ENCODE peak calls at places on chromosomes 7 and 10, in four cellular contexts. One of them, this sample, is unnamed.

GRCh38 chr7:98836811-98837631 is 32.8 kb downstream of the TMEM130 start:
- DNase-seq in transverse colon: peak
- DNase-seq in upper lobe of left lung: no peak
- DNase-seq in SK-N-SH: peak
- DNase-seq in this sample: no peak

GRCh38 chr10:8043569-8044306 is 10.8 kb upstream of the GATA3 start:
- DNase-seq in SK-N-SH: peak
- DNase-seq in transverse colon: no peak
- DNase-seq in upper lobe of left lung: peak
- DNase-seq in this sample: no peak

GRCh38 chr7:92621026-92621540 is 30.9 kb upstream of the FAM133B start:
- DNase-seq in transverse colon: peak
- DNase-seq in upper lobe of left lung: no peak
- DNase-seq in SK-N-SH: peak
- DNase-seq in this sample: no peak

GRCh38 chr10:25615926-25616325 is 318.1 kb upstream of the MYO3A start:
- DNase-seq in transverse colon: no peak
- DNase-seq in upper lobe of left lung: no peak
- DNase-seq in SK-N-SH: no peak
- DNase-seq in this sample: no peak

GRCh38 chr7:102404005-102404861 is 8.1 kb downstream of the PRKRIP1 start:
- DNase-seq in transverse colon: peak
- DNase-seq in SK-N-SH: peak
- DNase-seq in upper lobe of left lung: no peak
- DNase-seq in this sample: no peak

GRCh38 chr10:11697718-11698527 is 44.3 kb upstream of the ECHDC3 start:
- DNase-seq in SK-N-SH: no peak
- DNase-seq in upper lobe of left lung: no peak
- DNase-seq in transverse colon: no peak
- DNase-seq in this sample: no peak

GRCh38 chr7:108431099-108431498 is 25.1 kb downstream of the NRCAM start:
- DNase-seq in upper lobe of left lung: no peak
- DNase-seq in SK-N-SH: no peak
- DNase-seq in transverse colon: no peak
- DNase-seq in this sample: no peak

GRCh38 chr7:131544449-131545425 is 11.7 kb downstream of the PODXL start:
- DNase-seq in SK-N-SH: peak
- DNase-seq in upper lobe of left lung: no peak
- DNase-seq in transverse colon: no peak
- DNase-seq in this sample: no peak

GRCh38 chr10:21910798-21911197 is 92.7 kb downstream of the DNAJC1 start:
- DNase-seq in upper lobe of left lung: no peak
- DNase-seq in SK-N-SH: no peak
- DNase-seq in transverse colon: no peak
- DNase-seq in this sample: no peak

GRCh38 chr10:89469517-89469916 is 55.1 kb downstream of the IFIT5 start:
- DNase-seq in upper lobe of left lung: no peak
- DNase-seq in transverse colon: no peak
- DNase-seq in SK-N-SH: no peak
- DNase-seq in this sample: no peak

GRCh38 chr7:147639037-147639436 is 951.5 kb upstream of the C7orf33 start:
- DNase-seq in SK-N-SH: no peak
- DNase-seq in transverse colon: no peak
- DNase-seq in upper lobe of left lung: no peak
- DNase-seq in this sample: no peak

GRCh38 chr10:125824736-125825135 is 1.4 kb downstream of the BCCIP start:
- DNase-seq in upper lobe of left lung: no peak
- DNase-seq in SK-N-SH: no peak
- DNase-seq in transverse colon: no peak
- DNase-seq in this sample: no peak

GRCh38 chr10:49023071-49023470 is 83.4 kb upstream of the LRRC18 start:
- DNase-seq in upper lobe of left lung: no peak
- DNase-seq in SK-N-SH: no peak
- DNase-seq in transverse colon: no peak
- DNase-seq in this sample: no peak

GRCh38 chr7:135712182-135712782 is 15.7 kb downstream of the SLC13A4 start:
- DNase-seq in SK-N-SH: peak
- DNase-seq in upper lobe of left lung: no peak
- DNase-seq in transverse colon: no peak
- DNase-seq in this sample: no peak

GRCh38 chr7:112199035-112199655 is 7.1 kb downstream of the DOCK4 start:
- DNase-seq in SK-N-SH: no peak
- DNase-seq in transverse colon: no peak
- DNase-seq in upper lobe of left lung: no peak
- DNase-seq in this sample: no peak

GRCh38 chr10:132248455-132249231 is 59.1 kb downstream of the STK32C start:
- DNase-seq in upper lobe of left lung: peak
- DNase-seq in SK-N-SH: peak
- DNase-seq in transverse colon: peak
- DNase-seq in this sample: no peak

GRCh38 chr7:151078233-151079040 is 2.2 kb downstream of the FASTK start:
- DNase-seq in transverse colon: no peak
- DNase-seq in upper lobe of left lung: peak
- DNase-seq in SK-N-SH: no peak
- DNase-seq in this sample: no peak

GRCh38 chr7:84112771-84113170 is 81.8 kb downstream of the SEMA3A start:
- DNase-seq in transverse colon: no peak
- DNase-seq in upper lobe of left lung: no peak
- DNase-seq in SK-N-SH: no peak
- DNase-seq in this sample: no peak

GRCh38 chr10:49359349-49360231 is 36.3 kb downstream of the DRGX start:
- DNase-seq in transverse colon: no peak
- DNase-seq in upper lobe of left lung: no peak
- DNase-seq in SK-N-SH: peak
- DNase-seq in this sample: peak

DNA sequence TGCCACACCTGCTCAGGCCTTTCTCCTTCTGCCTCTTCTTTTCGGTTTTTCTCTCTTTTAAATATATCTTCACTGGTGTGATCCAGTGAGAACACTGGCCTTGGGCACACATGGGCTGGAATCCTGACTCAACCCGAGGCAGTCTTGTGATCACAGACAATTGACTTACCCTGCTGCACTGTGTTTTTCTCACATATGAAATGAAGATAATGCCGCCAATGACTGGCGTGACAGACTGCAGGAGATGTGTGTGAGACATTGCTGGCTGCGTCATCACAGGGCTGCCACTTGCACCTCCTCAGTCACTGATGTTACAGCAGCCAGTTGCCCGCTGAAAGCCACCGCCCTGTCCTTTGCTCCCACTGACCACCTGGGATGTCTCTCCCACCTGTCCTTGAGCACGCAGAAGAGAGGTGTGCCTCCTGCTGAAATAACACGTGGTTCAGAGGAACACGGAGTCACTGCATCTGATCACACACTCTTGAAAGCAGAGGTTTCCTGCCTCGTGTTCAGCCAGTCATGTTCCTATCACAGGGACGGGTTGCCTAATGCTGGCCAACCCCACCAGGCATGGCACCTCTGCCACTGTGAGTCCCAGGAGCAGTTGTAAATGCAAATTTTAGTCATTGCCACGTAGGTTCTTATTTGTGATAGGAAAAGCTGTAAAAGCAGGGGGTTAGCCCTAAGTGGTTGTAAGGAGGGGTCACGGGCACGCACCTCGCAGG is 124.6 kb upstream of the LANCL2 start:
- DNase-seq in upper lobe of left lung: no peak
- DNase-seq in SK-N-SH: no peak
- DNase-seq in transverse colon: no peak
- DNase-seq in this sample: peak
- TF ChIP-seq POLR2AphosphoS5 in upper lobe of left lung: no peak
- TF ChIP-seq POLR2AphosphoS5 in SK-N-SH: no peak
- TF ChIP-seq POLR2AphosphoS5 in transverse colon: no peak
- TF ChIP-seq POLR2AphosphoS5 in this sample: no peak

DNA sequence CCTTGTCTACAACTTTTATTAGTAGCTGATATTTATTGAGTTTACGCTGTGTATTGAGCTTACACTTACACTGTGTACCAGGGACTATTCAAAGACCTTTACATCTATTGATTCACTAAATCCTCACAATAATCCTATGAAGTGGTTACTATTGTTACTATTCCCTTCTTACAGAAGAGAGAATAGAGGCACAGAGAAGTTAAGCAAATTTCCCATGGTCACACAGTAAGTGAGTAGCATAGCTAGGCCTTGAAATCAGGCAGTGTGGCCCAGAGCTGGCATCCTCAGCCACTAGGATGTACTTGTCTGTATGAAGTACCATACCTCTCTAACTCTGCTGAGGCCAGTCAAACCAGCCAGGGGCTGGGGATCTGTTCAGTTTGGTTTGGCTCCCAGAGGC is 7.6 kb downstream of the COL13A1 start:
- DNase-seq in upper lobe of left lung: no peak
- DNase-seq in SK-N-SH: no peak
- DNase-seq in transverse colon: no peak
- DNase-seq in this sample: no peak
- TF ChIP-seq EP300 in upper lobe of left lung: no peak
- TF ChIP-seq EP300 in SK-N-SH: no peak
- TF ChIP-seq EP300 in transverse colon: no peak
- TF ChIP-seq EP300 in this sample: no peak

DNA sequence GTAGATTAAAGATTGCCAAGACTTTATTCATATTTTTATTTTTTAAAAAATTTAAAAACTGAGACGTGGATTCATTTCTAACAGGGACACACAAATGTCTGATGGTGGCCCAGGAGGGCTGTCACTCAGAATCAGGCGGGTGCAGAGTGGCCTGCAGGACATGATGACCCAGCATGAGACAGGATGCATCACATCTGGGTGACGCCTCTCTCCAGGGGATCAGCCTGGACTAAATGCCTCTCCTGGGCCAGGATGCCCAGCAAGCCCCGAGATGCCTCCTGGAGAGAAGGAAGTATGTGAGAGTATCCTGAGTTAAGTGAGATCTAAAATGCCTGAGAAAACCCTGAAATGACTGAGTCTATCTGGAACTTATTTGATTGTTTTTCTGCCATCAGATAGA is 16.9 kb upstream of the MTURN start:
- DNase-seq in transverse colon: no peak
- DNase-seq in upper lobe of left lung: no peak
- DNase-seq in SK-N-SH: no peak
- DNase-seq in this sample: no peak
- TF ChIP-seq POLR2AphosphoS5 in transverse colon: no peak
- TF ChIP-seq POLR2AphosphoS5 in upper lobe of left lung: no peak
- TF ChIP-seq POLR2AphosphoS5 in SK-N-SH: no peak
- TF ChIP-seq POLR2AphosphoS5 in this sample: no peak

GRCh38 chr7:70568674-70569334 is 563.1 kb upstream of the GALNT17 start:
- DNase-seq in SK-N-SH: no peak
- DNase-seq in transverse colon: peak
- DNase-seq in upper lobe of left lung: no peak
- DNase-seq in this sample: no peak

GRCh38 chr7:70570961-70571360 is 561.0 kb upstream of the GALNT17 start:
- DNase-seq in SK-N-SH: no peak
- DNase-seq in transverse colon: no peak
- DNase-seq in upper lobe of left lung: no peak
- DNase-seq in this sample: no peak

GRCh38 chr7:70571403-70571911 is 560.5 kb upstream of the GALNT17 start:
- DNase-seq in transverse colon: peak
- DNase-seq in upper lobe of left lung: no peak
- DNase-seq in SK-N-SH: no peak
- DNase-seq in this sample: no peak

GRCh38 chr7:70570029-70570428 is 561.9 kb upstream of the GALNT17 start:
- DNase-seq in upper lobe of left lung: no peak
- DNase-seq in SK-N-SH: no peak
- DNase-seq in transverse colon: no peak
- DNase-seq in this sample: no peak

DNA sequence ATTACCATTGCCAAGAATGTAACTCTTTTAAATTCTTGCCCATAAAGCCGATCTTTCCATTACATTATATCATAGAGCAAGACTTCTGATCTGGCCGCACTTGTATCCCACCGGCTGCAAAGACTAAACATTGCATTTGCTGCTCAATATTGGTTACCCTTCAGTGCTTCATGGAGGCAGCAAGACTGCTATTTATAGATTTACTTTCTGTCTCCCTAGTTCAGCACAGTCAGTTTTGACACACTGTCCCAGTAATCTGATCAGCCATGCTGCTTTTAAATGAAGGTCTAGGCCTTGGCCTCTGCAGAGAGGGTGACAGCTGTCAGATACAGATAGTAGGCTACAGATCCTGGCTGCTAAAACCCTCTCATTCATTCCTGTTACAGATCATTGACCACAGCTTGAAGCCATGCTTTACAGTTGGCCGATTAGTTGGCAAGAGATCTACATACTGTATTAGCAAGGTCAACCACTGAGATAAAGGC is 562.6 kb upstream of the GALNT17 start:
- DNase-seq in transverse colon: no peak
- DNase-seq in SK-N-SH: no peak
- DNase-seq in upper lobe of left lung: no peak
- DNase-seq in this sample: no peak
- TF ChIP-seq EP300 in transverse colon: no peak
- TF ChIP-seq EP300 in SK-N-SH: no peak
- TF ChIP-seq EP300 in upper lobe of left lung: no peak
- TF ChIP-seq EP300 in this sample: no peak

GRCh38 chr10:101816375-101816773 is 1.9 kb downstream of the OGA start:
- DNase-seq in upper lobe of left lung: no peak
- DNase-seq in transverse colon: no peak
- DNase-seq in SK-N-SH: no peak
- DNase-seq in this sample: no peak
- TF ChIP-seq POLR2AphosphoS5 in upper lobe of left lung: no peak
- TF ChIP-seq POLR2AphosphoS5 in transverse colon: no peak
- TF ChIP-seq POLR2AphosphoS5 in SK-N-SH: no peak
- TF ChIP-seq POLR2AphosphoS5 in this sample: no peak

DNA sequence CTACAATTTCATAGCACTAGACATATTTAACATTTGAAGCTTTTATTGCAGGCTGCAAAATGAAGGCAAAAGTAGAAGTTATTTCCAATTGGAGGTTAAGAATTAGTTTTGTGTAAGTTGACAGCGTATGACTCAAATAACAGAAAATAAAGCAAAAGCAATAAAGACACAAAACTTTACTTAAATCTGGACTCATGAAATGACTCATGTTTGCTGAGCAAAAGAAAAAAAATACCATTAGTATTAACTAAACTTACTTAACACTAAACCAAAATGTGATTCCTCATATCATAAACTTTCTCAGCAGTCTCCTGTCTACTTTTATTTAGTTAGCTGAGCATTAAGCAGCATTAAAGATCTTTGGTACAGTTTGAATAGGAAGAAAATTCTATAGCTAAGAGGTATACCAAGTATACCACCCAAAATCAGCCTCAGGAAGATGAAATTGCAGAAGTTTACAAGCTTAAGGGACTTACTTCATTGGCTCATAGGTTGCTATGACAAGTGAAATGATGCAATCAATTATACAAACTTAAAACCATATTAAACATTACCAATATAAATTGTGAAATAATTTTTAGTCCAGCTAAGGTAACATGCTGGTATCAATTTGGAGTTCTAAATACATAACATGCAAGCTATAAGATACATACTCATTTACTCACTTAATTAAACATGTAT is 1131.4 kb downstream of the XPNPEP1 start:
- DNase-seq in transverse colon: no peak
- DNase-seq in upper lobe of left lung: no peak
- DNase-seq in SK-N-SH: no peak
- DNase-seq in this sample: no peak
- TF ChIP-seq EP300 in transverse colon: no peak
- TF ChIP-seq EP300 in upper lobe of left lung: no peak
- TF ChIP-seq EP300 in SK-N-SH: no peak
- TF ChIP-seq EP300 in this sample: no peak

GRCh38 chr7:5695037-5695708 is 86.3 kb downstream of the RNF216 start:
- DNase-seq in SK-N-SH: no peak
- DNase-seq in upper lobe of left lung: no peak
- DNase-seq in transverse colon: peak
- DNase-seq in this sample: no peak
- TF ChIP-seq POLR2AphosphoS5 in SK-N-SH: peak
- TF ChIP-seq POLR2AphosphoS5 in upper lobe of left lung: peak
- TF ChIP-seq POLR2AphosphoS5 in transverse colon: peak
- TF ChIP-seq POLR2AphosphoS5 in this sample: peak

GRCh38 chr7:127885843-127886242 is 145.4 kb downstream of the LRRC4 start:
- DNase-seq in SK-N-SH: no peak
- DNase-seq in transverse colon: no peak
- DNase-seq in upper lobe of left lung: no peak
- DNase-seq in this sample: no peak
- TF ChIP-seq EP300 in SK-N-SH: no peak
- TF ChIP-seq EP300 in transverse colon: no peak
- TF ChIP-seq EP300 in upper lobe of left lung: no peak
- TF ChIP-seq EP300 in this sample: no peak

This sample was measured in esophagus muscularis mucosa.